ENCODE peak calls at places on chromosome 21, in five cellular contexts. R, D, V, C and Z are unnamed samples.

GRCh38 chr21:34510148-34511142 is 1.6 kb downstream of the KCNE1 start:
- DNase-seq in R (peak; percentile 16), C (peak; percentile 45), V (peak; percentile 25), D (peak; percentile 84), Z (peak; percentile 45)

GRCh38 chr21:43315244-43316137 is 111.4 kb downstream of the SIK1 start:
- DNase-seq in C (no peak), R (no peak), V (no peak), D (no peak), Z (peak; percentile 29)

GRCh38 chr21:8992731-8993174 is 1528.6 kb upstream of the TPTE start:
- DNase-seq in V (peak; percentile 3), C (no peak), D (no peak), R (no peak), Z (no peak)

GRCh38 chr21:45873866-45874265 is 107.7 kb upstream of the COL6A1 start:
- DNase-seq in C (no peak), D (no peak), V (no peak), R (no peak), Z (no peak)

GRCh38 chr21:34582506-34583150 is 32.3 kb downstream of the RCAN1 start:
- DNase-seq in D (peak; percentile 38), C (peak; percentile 9), V (no peak), R (no peak), Z (peak; percentile 33)

GRCh38 chr21:44817914-44818635 is at the start of gene SUMO3:
- DNase-seq in D (peak; percentile 85), V (peak; percentile 46), R (peak; percentile 65), C (peak; percentile 91), Z (peak; percentile 88)

GRCh38 chr21:42845296-42845965 is 33.9 kb downstream of the WDR4 start:
- DNase-seq in R (no peak), D (peak; percentile 49), V (no peak), C (no peak), Z (no peak)

GRCh38 chr21:38913120-38913975 is 107.6 kb downstream of the ETS2 start:
- DNase-seq in C (no peak), D (peak; percentile 61), V (no peak), R (peak; percentile 82), Z (no peak)

GRCh38 chr21:43624343-43624742 is 34.9 kb downstream of the HSF2BP start:
- DNase-seq in C (no peak), R (no peak), V (no peak), D (no peak), Z (no peak)

GRCh38 chr21:31526040-31526439 is 133.5 kb upstream of the SOD1 start:
- DNase-seq in V (no peak), R (no peak), D (no peak), C (no peak), Z (no peak)

GRCh38 chr21:38793926-38794713 is 11.6 kb upstream of the ETS2 start:
- DNase-seq in V (no peak), D (no peak), C (no peak), R (no peak), Z (no peak)

GRCh38 chr21:28991861-28992525 is 684 bp downstream of the LTN1 start:
- DNase-seq in V (no peak), C (peak; percentile 26), D (no peak), R (no peak), Z (peak; percentile 18)

GRCh38 chr21:17050156-17050555 is 462.7 kb upstream of the CXADR start:
- DNase-seq in D (no peak), R (no peak), V (no peak), C (no peak), Z (no peak)

GRCh38 chr21:35559881-35560280 is 500.4 kb downstream of the SETD4 start:
- DNase-seq in R (no peak), D (no peak), C (peak; percentile 32), V (no peak), Z (no peak)

GRCh38 chr21:37006521-37007291 is at the start of gene RIPPLY3:
- DNase-seq in D (no peak), V (no peak), R (peak; percentile 20), C (no peak), Z (no peak)